ENCODE peak calls at places on chromosomes 4 and X, in five cellular contexts. One of them, this sample, is unnamed.

GRCh38 chr4:168759321-168759720 is 250.7 kb downstream of the CBR4 start:
- DNase-seq in hepatocyte: no peak
- DNase-seq in BJ: no peak
- DNase-seq in MCF 10A: peak
- DNase-seq in keratinocyte: peak
- DNase-seq in this sample: no peak

GRCh38 chr4:8238515-8239053 is 31.0 kb upstream of the HTRA3 start:
- DNase-seq in hepatocyte: peak
- DNase-seq in BJ: no peak
- DNase-seq in MCF 10A: no peak
- DNase-seq in keratinocyte: no peak
- DNase-seq in this sample: peak

GRCh38 chr4:169335331-169335730 is 64.6 kb upstream of the SH3RF1 start:
- DNase-seq in hepatocyte: peak
- DNase-seq in BJ: no peak
- DNase-seq in MCF 10A: peak
- DNase-seq in keratinocyte: no peak
- DNase-seq in this sample: no peak

GRCh38 chrX:68824152-68824433 is 4.7 kb upstream of the EFNB1 start:
- DNase-seq in hepatocyte: no peak
- DNase-seq in BJ: no peak
- DNase-seq in MCF 10A: no peak
- DNase-seq in keratinocyte: no peak
- DNase-seq in this sample: no peak

GRCh38 chr4:53617101-53617680 is 25.9 kb upstream of the LNX1 start:
- DNase-seq in hepatocyte: no peak
- DNase-seq in BJ: no peak
- DNase-seq in MCF 10A: no peak
- DNase-seq in keratinocyte: no peak
- DNase-seq in this sample: no peak

GRCh38 chr4:78818530-78818929 is 42.4 kb downstream of the BMP2K start:
- DNase-seq in hepatocyte: no peak
- DNase-seq in BJ: no peak
- DNase-seq in MCF 10A: no peak
- DNase-seq in keratinocyte: no peak
- DNase-seq in this sample: no peak

GRCh38 chr4:80134936-80135701 is 62.1 kb upstream of the ANTXR2 start:
- DNase-seq in hepatocyte: peak
- DNase-seq in BJ: no peak
- DNase-seq in MCF 10A: peak
- DNase-seq in keratinocyte: no peak
- DNase-seq in this sample: no peak

GRCh38 chr4:189069782-189070181 is 870.9 kb upstream of the FRG1 start:
- DNase-seq in hepatocyte: no peak
- DNase-seq in BJ: no peak
- DNase-seq in MCF 10A: no peak
- DNase-seq in keratinocyte: no peak
- DNase-seq in this sample: no peak

GRCh38 chr4:183875251-183875825 is 29.8 kb upstream of the STOX2 start:
- DNase-seq in hepatocyte: no peak
- DNase-seq in BJ: no peak
- DNase-seq in MCF 10A: no peak
- DNase-seq in keratinocyte: no peak
- DNase-seq in this sample: no peak

GRCh38 chr4:119238068-119238722 is 25.7 kb downstream of the USP53 start:
- DNase-seq in hepatocyte: no peak
- DNase-seq in BJ: no peak
- DNase-seq in MCF 10A: no peak
- DNase-seq in keratinocyte: no peak
- DNase-seq in this sample: no peak

GRCh38 chr4:3229964-3230363 is 19.0 kb upstream of the MSANTD1 start:
- DNase-seq in hepatocyte: no peak
- DNase-seq in BJ: no peak
- DNase-seq in MCF 10A: no peak
- DNase-seq in keratinocyte: no peak
- DNase-seq in this sample: no peak

GRCh38 chr4:73434311-73434710 is 1.7 kb upstream of the AFP start:
- DNase-seq in hepatocyte: no peak
- DNase-seq in BJ: no peak
- DNase-seq in MCF 10A: peak
- DNase-seq in keratinocyte: no peak
- DNase-seq in this sample: no peak

DNA sequence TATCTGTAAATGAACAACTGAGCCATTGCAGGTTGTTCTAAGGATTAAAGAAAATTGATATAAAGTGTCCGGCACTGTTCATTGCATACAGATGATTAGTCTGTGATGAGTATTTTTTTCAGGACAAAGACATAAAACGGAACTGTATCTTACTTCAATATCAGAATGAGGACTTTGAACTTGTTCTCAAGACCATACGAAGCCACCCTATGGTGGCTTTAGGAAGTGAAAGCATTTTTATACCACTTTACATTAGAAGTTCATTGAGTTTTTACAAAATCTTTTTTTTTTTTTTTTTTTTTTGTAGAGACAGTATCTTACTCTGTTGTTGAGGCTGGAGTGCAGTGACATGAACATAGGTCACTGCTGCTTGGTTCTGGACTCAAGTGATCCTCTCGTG is 45.2 kb upstream of the TRIM2 start:
- DNase-seq in hepatocyte: no peak
- DNase-seq in BJ: no peak
- DNase-seq in MCF 10A: no peak
- DNase-seq in keratinocyte: no peak
- DNase-seq in this sample: no peak
- TF ChIP-seq CTCF in hepatocyte: no peak
- TF ChIP-seq CTCF in BJ: no peak
- TF ChIP-seq CTCF in MCF 10A: no peak
- TF ChIP-seq CTCF in keratinocyte: no peak
- TF ChIP-seq CTCF in this sample: no peak

GRCh38 chr4:129410115-129410514 is 314.2 kb downstream of the C4orf33 start:
- DNase-seq in hepatocyte: no peak
- DNase-seq in BJ: no peak
- DNase-seq in MCF 10A: no peak
- DNase-seq in keratinocyte: no peak
- DNase-seq in this sample: no peak
- TF ChIP-seq CTCF in hepatocyte: no peak
- TF ChIP-seq CTCF in BJ: no peak
- TF ChIP-seq CTCF in MCF 10A: no peak
- TF ChIP-seq CTCF in keratinocyte: no peak
- TF ChIP-seq CTCF in this sample: no peak

GRCh38 chr4:109389367-109390118 is 44.1 kb upstream of the SEC24B start:
- DNase-seq in hepatocyte: peak
- DNase-seq in BJ: no peak
- DNase-seq in MCF 10A: no peak
- DNase-seq in keratinocyte: no peak
- DNase-seq in this sample: no peak
- TF ChIP-seq CTCF in hepatocyte: no peak
- TF ChIP-seq CTCF in BJ: no peak
- TF ChIP-seq CTCF in MCF 10A: no peak
- TF ChIP-seq CTCF in keratinocyte: no peak
- TF ChIP-seq CTCF in this sample: no peak

GRCh38 chr4:151408630-151409469 is at the start of gene FHIP1A:
- DNase-seq in hepatocyte: peak
- DNase-seq in BJ: peak
- DNase-seq in MCF 10A: peak
- DNase-seq in keratinocyte: no peak
- DNase-seq in this sample: peak
- TF ChIP-seq CTCF in hepatocyte: peak
- TF ChIP-seq CTCF in BJ: peak
- TF ChIP-seq CTCF in MCF 10A: no peak
- TF ChIP-seq CTCF in keratinocyte: peak
- TF ChIP-seq CTCF in this sample: no peak

GRCh38 chr4:37827802-37828321 is 1.4 kb downstream of the PGM2 start:
- DNase-seq in hepatocyte: no peak
- DNase-seq in BJ: no peak
- DNase-seq in MCF 10A: no peak
- DNase-seq in keratinocyte: no peak
- DNase-seq in this sample: no peak

GRCh38 chr4:37828843-37829242 is 2.4 kb downstream of the PGM2 start:
- DNase-seq in hepatocyte: no peak
- DNase-seq in BJ: no peak
- DNase-seq in MCF 10A: no peak
- DNase-seq in keratinocyte: no peak
- DNase-seq in this sample: no peak

GRCh38 chr4:37825943-37826281 is 574 bp upstream of the PGM2 start:
- DNase-seq in hepatocyte: no peak
- DNase-seq in BJ: no peak
- DNase-seq in MCF 10A: peak
- DNase-seq in keratinocyte: no peak
- DNase-seq in this sample: no peak

GRCh38 chr4:37827030-37827705 is 682 bp downstream of the PGM2 start:
- DNase-seq in hepatocyte: peak
- DNase-seq in BJ: no peak
- DNase-seq in MCF 10A: peak
- DNase-seq in keratinocyte: no peak
- DNase-seq in this sample: peak

DNA sequence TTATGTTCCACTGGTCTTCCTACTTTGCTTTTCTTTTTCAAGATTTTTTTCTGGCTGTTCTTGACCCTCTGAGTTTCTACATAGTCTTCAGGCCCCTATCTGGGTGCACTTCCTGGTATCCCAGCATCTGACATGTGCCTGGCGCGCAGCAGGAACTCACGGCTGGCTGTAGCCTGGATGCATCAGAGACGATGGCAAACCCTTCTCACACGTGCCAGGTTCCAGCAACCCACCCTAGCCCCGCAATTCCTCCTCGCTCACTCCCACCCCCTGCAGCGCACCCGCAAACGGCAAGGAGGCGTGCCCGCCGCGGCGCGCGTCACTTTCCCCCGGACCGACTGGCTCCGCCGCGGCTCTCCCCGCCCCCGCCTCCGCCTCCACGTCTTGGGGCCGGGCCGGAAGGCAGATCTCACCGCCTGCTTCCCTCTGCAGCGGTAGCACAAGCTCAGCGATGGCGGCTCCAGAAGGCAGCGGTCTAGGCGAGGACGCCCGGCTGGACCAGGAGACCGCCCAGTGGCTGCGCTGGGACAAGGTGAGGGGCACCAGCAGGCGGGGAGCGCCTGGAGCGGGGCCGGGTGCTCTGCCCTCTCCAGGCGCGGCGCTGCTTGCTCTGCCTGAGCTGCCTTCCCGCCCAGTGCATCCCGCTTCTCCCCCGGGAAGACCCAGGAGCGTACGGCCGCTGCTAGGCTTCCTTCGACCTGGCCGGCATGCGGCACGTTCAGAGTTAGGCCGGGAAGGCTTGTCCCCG is at the start of gene PGM2:
- DNase-seq in hepatocyte: peak
- DNase-seq in BJ: peak
- DNase-seq in MCF 10A: peak
- DNase-seq in keratinocyte: no peak
- DNase-seq in this sample: peak
- TF ChIP-seq CTCF in hepatocyte: peak
- TF ChIP-seq CTCF in BJ: peak
- TF ChIP-seq CTCF in MCF 10A: no peak
- TF ChIP-seq CTCF in keratinocyte: peak
- TF ChIP-seq CTCF in this sample: no peak

DNA sequence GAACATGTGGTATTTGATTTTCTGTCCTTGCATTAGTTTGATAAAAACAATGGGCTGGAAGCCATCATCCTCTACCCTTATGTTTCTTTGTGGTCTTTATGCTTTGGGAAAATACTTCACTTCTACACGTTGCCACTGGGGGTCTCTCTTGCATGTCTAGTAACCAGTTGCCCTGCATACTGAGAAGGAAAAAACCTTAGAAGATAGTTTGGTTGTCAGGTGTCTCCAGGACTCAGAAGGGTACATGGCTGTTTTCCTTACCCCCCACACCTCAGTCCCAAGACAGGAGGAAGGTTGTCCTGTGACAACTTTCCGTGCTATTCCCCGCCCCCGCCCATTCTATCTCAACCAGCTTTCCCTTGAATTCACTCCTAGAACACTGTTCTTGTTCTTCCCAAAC is 62.1 kb upstream of the LANCL3 start:
- DNase-seq in hepatocyte: peak
- DNase-seq in BJ: no peak
- DNase-seq in MCF 10A: peak
- DNase-seq in keratinocyte: no peak
- DNase-seq in this sample: peak
- TF ChIP-seq CTCF in hepatocyte: peak
- TF ChIP-seq CTCF in BJ: peak
- TF ChIP-seq CTCF in MCF 10A: peak
- TF ChIP-seq CTCF in keratinocyte: peak
- TF ChIP-seq CTCF in this sample: no peak

DNA sequence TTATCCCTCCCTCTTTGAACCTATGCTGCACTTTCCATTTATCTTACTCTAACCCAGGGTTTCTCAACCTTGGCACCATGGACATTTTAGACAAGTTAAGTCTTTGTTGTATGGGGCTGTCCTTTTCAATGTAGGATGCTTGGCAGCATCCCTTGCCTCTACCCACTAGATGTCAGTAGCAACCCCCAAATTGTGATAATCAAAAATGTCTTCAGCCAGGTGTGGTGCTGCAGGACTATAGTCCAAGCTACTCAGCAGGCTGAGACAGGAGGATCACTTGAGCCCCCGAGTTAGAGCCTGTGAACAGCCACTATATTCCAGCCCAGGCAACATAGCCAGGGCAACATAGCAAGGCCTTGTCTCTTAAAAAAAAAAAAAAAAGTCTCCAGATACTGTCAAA is 7.0 kb downstream of the LRCH2 start:
- DNase-seq in hepatocyte: peak
- DNase-seq in BJ: no peak
- DNase-seq in MCF 10A: peak
- DNase-seq in keratinocyte: no peak
- DNase-seq in this sample: peak
- TF ChIP-seq CTCF in hepatocyte: peak
- TF ChIP-seq CTCF in BJ: peak
- TF ChIP-seq CTCF in MCF 10A: peak
- TF ChIP-seq CTCF in keratinocyte: peak
- TF ChIP-seq CTCF in this sample: peak

DNA sequence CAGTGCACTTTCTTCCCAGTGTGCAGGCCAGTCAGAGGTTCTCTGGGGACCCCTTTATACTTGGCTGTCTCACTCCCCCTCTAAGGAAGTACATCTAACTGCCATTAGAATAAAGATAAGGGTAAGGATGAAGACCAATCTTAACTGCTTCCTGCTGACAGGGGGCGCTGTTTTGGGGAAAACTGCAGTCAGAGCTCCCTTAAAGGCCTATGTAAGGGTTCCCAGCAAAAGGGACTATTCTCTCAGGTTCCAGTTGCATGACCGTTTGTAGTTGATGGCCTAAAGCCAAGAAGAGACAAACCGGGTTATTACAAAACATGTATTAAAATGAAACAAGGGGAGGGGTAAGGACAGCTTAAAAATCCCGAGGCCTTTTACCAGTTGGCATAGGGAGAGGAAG is 115.6 kb upstream of the SPIN4 start:
- DNase-seq in hepatocyte: no peak
- DNase-seq in BJ: no peak
- DNase-seq in MCF 10A: peak
- DNase-seq in keratinocyte: no peak
- DNase-seq in this sample: no peak
- TF ChIP-seq CTCF in hepatocyte: no peak
- TF ChIP-seq CTCF in BJ: peak
- TF ChIP-seq CTCF in MCF 10A: no peak
- TF ChIP-seq CTCF in keratinocyte: no peak
- TF ChIP-seq CTCF in this sample: no peak

This sample was measured in Calu3.